ENCODE peak calls at places on chromosomes 11 and 22, in six cellular contexts. E is K562, W is A549, X is HepG2, I is endothelial cell of umbilical vein, L is GM12878. Y is an unnamed sample.

GRCh38 chr22:31898911-31899310 is 45.4 kb upstream of the YWHAH start:
- DNase-seq in E (no peak), W (no peak), X (no peak), I (no peak), L (no peak), Y (no peak)

GRCh38 chr11:65310756-65311155 is 3.9 kb upstream of the CDC42EP2 start:
- DNase-seq in E (no peak), W (no peak), X (no peak), I (no peak), L (no peak), Y (no peak)

GRCh38 chr11:117820071-117820470 is 4.5 kb downstream of the FXYD2 start:
- DNase-seq in E (no peak), W (no peak), X (no peak), I (no peak), L (no peak), Y (no peak)

GRCh38 chr22:38016182-38017078 is 32.1 kb upstream of the SOX10 start:
- DNase-seq in E (no peak), W (no peak), X (no peak), I (peak; percentile 74), L (no peak), Y (peak; percentile 30)

GRCh38 chr11:5071815-5072214 is 2.4 kb downstream of the OR52E1 start:
- DNase-seq in E (no peak), W (no peak), X (no peak), I (no peak), L (no peak), Y (no peak)

GRCh38 chr11:29352273-29352672 is 664.6 kb downstream of the KCNA4 start:
- DNase-seq in E (no peak), W (no peak), X (no peak), I (no peak), L (no peak), Y (no peak)

GRCh38 chr11:61482513-61482912 is 26.0 kb upstream of the LRRC10B start:
- DNase-seq in E (peak; percentile 81), W (peak; percentile 67), X (no peak), I (no peak), L (no peak), Y (peak; percentile 52)

GRCh38 chr22:42065408-42066132 is 5.0 kb downstream of the NAGA start:
- DNase-seq in E (no peak), W (no peak), X (no peak), I (no peak), L (no peak), Y (no peak)

GRCh38 chr22:38144025-38144405 is 33.5 kb upstream of the BAIAP2L2 start:
- DNase-seq in E (no peak), W (peak; percentile 25), X (peak; percentile 25), I (no peak), L (no peak), Y (peak; percentile 34)

GRCh38 chr22:17963015-17963414 is 61.3 kb downstream of the MICAL3 start:
- DNase-seq in E (no peak), W (no peak), X (no peak), I (no peak), L (no peak), Y (no peak)

GRCh38 chr11:79404325-79404724 is 36.5 kb downstream of the TENM4 start:
- DNase-seq in E (no peak), W (no peak), X (no peak), I (no peak), L (no peak), Y (peak; percentile 88)

GRCh38 chr22:21587803-21588611 is 20.5 kb downstream of the UBE2L3 start:
- DNase-seq in E (peak; percentile 74), W (no peak), X (no peak), I (no peak), L (peak; percentile 78), Y (no peak)
- TF ChIP-seq MYC in E (no peak), W (no peak), X (no peak), I (no peak), L (no peak), Y (no peak)

GRCh38 chr11:122681731-122682130 is 26.2 kb downstream of the UBASH3B start:
- DNase-seq in E (no peak), W (no peak), X (no peak), I (no peak), L (no peak), Y (peak; percentile 71)
- TF ChIP-seq MYC in E (no peak), W (no peak), X (no peak), I (no peak), L (no peak), Y (peak; percentile 64)

GRCh38 chr11:18243783-18244362 is 4.6 kb downstream of the SAA2 start:
- DNase-seq in E (peak; percentile 66), W (peak; percentile 67), X (peak; percentile 52), I (peak; percentile 65), L (peak; percentile 54), Y (peak; percentile 77)
- TF ChIP-seq MYC in E (no peak), W (no peak), X (no peak), I (no peak), L (no peak), Y (peak; percentile 15)

DNA sequence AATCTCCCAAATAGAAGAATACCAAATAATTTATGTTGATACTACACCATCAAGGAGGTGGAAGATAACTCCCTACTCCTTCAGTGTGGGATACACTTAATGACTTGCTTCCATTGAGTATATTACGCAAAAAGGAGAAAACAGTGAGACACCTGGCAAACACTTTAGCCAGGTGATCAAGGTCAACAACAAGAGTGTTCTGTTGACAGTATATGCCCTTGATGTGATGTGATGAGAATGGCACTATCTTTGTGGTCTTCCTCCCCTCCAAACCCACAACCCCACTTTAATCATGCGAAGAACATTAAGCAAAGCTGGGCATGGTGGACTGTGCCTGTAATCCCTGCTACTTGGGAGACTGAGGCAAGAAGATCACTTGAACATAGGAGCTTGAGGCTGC is 26.0 kb downstream of the MAPK1 start:
- DNase-seq in E (no peak), W (no peak), X (peak; percentile 24), I (no peak), L (no peak), Y (no peak)
- TF ChIP-seq MYC in E (no peak), W (no peak), X (no peak), I (no peak), L (no peak), Y (no peak)

DNA sequence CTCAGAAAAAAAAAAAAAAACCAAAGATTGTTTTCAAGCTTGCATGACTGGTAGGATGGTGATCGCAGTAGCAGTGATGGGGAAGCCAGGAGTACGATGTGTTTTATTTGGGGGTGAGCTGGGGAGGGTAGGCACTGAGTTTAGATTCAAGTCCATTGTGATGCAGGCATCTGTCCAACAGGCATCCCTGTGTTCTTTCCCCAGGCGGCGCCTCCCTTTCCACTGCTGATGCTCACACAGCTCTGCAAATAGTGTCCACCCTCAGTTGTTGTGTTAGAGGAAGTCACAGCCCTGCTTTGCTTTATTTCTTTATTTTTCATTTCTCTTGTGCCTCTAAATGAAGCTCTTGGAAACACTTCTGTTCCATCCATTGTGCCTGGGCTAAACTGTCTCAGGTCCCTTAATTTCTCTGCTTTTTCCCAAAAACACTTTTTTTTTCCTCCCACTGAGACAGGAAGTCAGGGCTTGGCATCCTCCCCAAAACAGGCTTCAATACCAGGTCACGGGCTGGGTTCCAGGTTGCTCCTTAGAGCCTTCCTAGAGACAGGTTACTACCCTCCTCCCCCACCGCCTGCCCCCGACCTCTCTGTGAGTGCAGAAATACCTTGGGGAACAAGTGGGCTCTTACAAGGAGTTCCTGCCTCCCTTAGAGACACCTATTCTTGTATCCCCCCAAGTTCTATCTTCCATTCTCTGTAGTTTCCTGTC is 38.6 kb upstream of the HSPA8 start:
- DNase-seq in E (no peak), W (no peak), X (no peak), I (no peak), L (no peak), Y (no peak)
- TF ChIP-seq MYC in E (no peak), W (no peak), X (no peak), I (no peak), L (no peak), Y (no peak)

DNA sequence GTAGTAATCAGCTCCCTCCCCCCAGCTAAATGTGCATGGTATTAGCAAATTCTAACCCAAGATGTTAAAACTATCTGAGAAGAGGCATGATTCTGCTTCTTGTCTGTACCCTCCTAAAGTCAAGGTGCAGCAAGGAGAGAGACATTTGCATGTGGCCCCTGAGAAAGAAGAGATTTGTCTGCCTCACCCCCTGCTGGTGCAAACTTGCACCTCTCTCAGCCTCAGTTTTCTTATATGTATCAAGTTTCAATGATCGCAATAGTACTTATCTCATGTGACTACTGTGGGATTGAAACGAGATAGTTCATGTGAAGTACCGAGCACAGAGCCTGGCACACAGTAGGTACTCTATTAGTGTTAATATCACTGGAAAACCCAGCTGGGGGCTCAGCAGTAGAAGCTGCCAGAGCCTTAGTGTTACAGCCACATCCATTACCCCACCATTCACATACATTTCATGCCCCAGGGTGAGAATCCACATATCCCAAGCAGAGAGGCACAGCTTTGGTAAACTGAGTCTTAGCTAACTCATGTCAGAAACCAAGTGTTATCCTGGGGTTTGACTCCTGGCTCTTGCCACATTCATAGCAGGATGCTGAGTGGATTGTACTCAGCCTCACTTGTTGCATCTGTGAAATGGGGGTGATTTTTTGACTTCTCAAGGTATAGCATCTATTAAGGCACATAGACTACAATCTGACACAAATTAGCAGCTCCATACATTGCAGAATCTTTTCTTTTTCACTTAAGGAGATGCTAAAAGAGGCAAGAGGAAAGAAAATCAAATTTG is 24.9 kb downstream of the CD44 start:
- DNase-seq in E (peak; percentile 16), W (no peak), X (no peak), I (no peak), L (no peak), Y (no peak)
- TF ChIP-seq MYC in E (no peak), W (no peak), X (no peak), I (no peak), L (no peak), Y (no peak)

GRCh38 chr11:19660076-19660475 is 52.6 kb upstream of the NAV2 start:
- DNase-seq in E (peak; percentile 47), W (peak; percentile 72), X (peak; percentile 52), I (peak; percentile 60), L (peak; percentile 61), Y (peak; percentile 62)
- TF ChIP-seq MYC in E (no peak), W (no peak), X (no peak), I (no peak), L (no peak), Y (no peak)

GRCh38 chr11:114111369-114112042 is 52.0 kb downstream of the ZBTB16 start:
- DNase-seq in E (no peak), W (no peak), X (no peak), I (peak; percentile 75), L (no peak), Y (no peak)

GRCh38 chr11:114116357-114116756 is 56.8 kb downstream of the ZBTB16 start:
- DNase-seq in E (no peak), W (no peak), X (no peak), I (no peak), L (no peak), Y (no peak)

GRCh38 chr11:114116800-114117199 is 57.3 kb downstream of the ZBTB16 start:
- DNase-seq in E (no peak), W (no peak), X (no peak), I (no peak), L (no peak), Y (no peak)

GRCh38 chr11:114110948-114111347 is 51.4 kb downstream of the ZBTB16 start:
- DNase-seq in E (no peak), W (no peak), X (no peak), I (no peak), L (no peak), Y (no peak)

DNA sequence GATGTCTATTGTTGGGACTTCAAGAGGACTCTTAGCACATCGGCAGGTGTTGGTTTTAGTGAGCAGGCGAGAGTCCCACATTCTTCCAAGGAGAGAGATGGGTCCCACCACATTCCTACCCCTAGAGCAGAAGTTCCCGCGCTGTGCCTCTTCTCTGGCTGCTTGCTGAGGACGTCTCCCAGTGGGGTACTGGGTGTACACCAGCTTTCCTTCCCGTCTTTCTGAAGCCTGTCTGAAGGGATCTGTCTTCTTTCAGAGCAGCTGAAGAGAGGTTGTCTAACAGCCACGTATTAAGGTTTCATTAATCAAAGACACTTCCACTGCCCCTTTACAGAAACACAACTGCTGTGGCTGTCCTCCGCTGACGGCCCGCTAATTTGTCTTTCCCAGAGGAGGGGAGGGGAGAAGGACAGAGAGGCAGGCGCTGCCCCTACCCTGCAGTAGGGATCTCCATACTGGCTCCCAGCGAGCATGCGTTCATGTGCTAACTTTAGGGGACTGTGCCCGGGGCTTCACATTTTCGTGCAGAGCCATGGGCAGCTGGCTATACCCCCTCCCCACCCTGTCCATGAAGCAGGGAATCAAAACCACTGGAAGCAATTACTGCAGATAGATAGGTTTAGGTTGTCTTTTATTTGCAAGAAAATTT is 56.0 kb downstream of the ZBTB16 start:
- DNase-seq in E (no peak), W (no peak), X (no peak), I (no peak), L (no peak), Y (no peak)
- TF ChIP-seq MYC in E (no peak), W (no peak), X (no peak), I (no peak), L (no peak), Y (no peak)